ENCODE peak calls at places on chromosomes 13 and 19, in seven cellular contexts. Y, W, D, F, H, Q and M are unnamed samples.

GRCh38 chr19:49746206-49746958 is 16.7 kb downstream of the TSKS start:
- DNase-seq in Y (no peak), W (peak; percentile 14), D (peak; percentile 14), F (no peak), H (peak; percentile 98), Q (peak; percentile 49), M (peak; percentile 71)

GRCh38 chr19:31278555-31279435 is 70.4 kb downstream of the TSHZ3 start:
- DNase-seq in Y (no peak), W (no peak), D (no peak), F (no peak), H (no peak), Q (no peak), M (no peak)

GRCh38 chr13:67803118-67803517 is 573.0 kb upstream of the PCDH9 start:
- DNase-seq in Y (peak; percentile 74), W (no peak), D (no peak), F (no peak), H (no peak), Q (no peak), M (no peak)

GRCh38 chr13:86725105-86725504 is 925.9 kb upstream of the SLITRK6 start:
- DNase-seq in Y (peak; percentile 31), W (no peak), D (no peak), F (no peak), H (peak; percentile 54), Q (no peak), M (no peak)

GRCh38 chr13:66506979-66507378 is 723.2 kb downstream of the PCDH9 start:
- DNase-seq in Y (no peak), W (no peak), D (no peak), F (no peak), H (no peak), Q (no peak), M (no peak)

GRCh38 chr13:108214511-108215383 is 589 bp downstream of the LIG4 start:
- DNase-seq in Y (peak; percentile 84), W (no peak), D (no peak), F (no peak), H (peak; percentile 50), Q (no peak), M (no peak)

GRCh38 chr13:46495647-46496046 is 57.3 kb upstream of the LRCH1 start:
- DNase-seq in Y (no peak), W (no peak), D (no peak), F (no peak), H (no peak), Q (no peak), M (no peak)

GRCh38 chr19:39829702-39830275 is 4.2 kb downstream of the DYRK1B start:
- DNase-seq in Y (no peak), W (no peak), D (no peak), F (no peak), H (no peak), Q (no peak), M (no peak)